ENCODE peak calls at places on chromosomes 4 and X, in four cellular contexts. B is left ventricle myocardium superior, A is NCI-H1092, D is KBM-7. C is an unnamed sample.

GRCh38 chr4:132910226-132910748 is 238.8 kb upstream of the PCDH10 start:
- DNase-seq in B (no peak), A (no peak), D (no peak), C (no peak)

GRCh38 chr4:2937146-2937857 is 25.9 kb downstream of the NOP14 start:
- DNase-seq in B (no peak), A (no peak), D (no peak), C (no peak)

GRCh38 chr4:22873899-22874298 is 181.2 kb downstream of the GBA3 start:
- DNase-seq in B (no peak), A (no peak), D (no peak), C (no peak)

GRCh38 chr4:18109677-18110076 is 88.1 kb upstream of the LCORL start:
- DNase-seq in B (no peak), A (no peak), D (no peak), C (no peak)

GRCh38 chr4:83195280-83195679 is 80.8 kb upstream of the PLAC8 start:
- DNase-seq in B (no peak), A (no peak), D (no peak), C (no peak)

GRCh38 chrX:72125331-72126047 is 6.2 kb downstream of the RTL5 start:
- DNase-seq in B (no peak), A (no peak), D (no peak), C (no peak)

GRCh38 chr4:110119347-110119746 is 79.1 kb downstream of the ELOVL6 start:
- DNase-seq in B (no peak), A (no peak), D (no peak), C (no peak)

GRCh38 chr4:25030283-25031076 is at the start of gene LGI2:
- DNase-seq in B (peak), A (peak), D (no peak), C (peak)

C was measured in NCI-H345.